ENCODE peak calls at places on chromosomes 3 and 15, in ten cellular contexts. One of them, this sample, is unnamed.

GRCh38 chr3:38125305-38126120 is 11.4 kb downstream of the ACAA1 start:
- DNase-seq in CD4-positive, alpha-beta memory T cell: no peak
- DNase-seq in H7: no peak
- DNase-seq in astrocyte of the spinal cord: no peak
- DNase-seq in hepatocyte: peak
- DNase-seq in bronchial epithelial cell: no peak
- DNase-seq in kidney: no peak
- DNase-seq in upper lobe of right lung: no peak
- DNase-seq in colonic mucosa: no peak
- DNase-seq in Peyer's patch: peak
- DNase-seq in this sample: no peak

GRCh38 chr3:67901681-67902080 is 247.3 kb upstream of the SUCLG2 start:
- DNase-seq in CD4-positive, alpha-beta memory T cell: no peak
- DNase-seq in H7: peak
- DNase-seq in astrocyte of the spinal cord: no peak
- DNase-seq in hepatocyte: peak
- DNase-seq in bronchial epithelial cell: no peak
- DNase-seq in kidney: no peak
- DNase-seq in upper lobe of right lung: no peak
- DNase-seq in colonic mucosa: no peak
- DNase-seq in Peyer's patch: no peak
- DNase-seq in this sample: no peak

GRCh38 chr3:40871411-40871810 is 327.9 kb upstream of the CTNNB1 start:
- DNase-seq in CD4-positive, alpha-beta memory T cell: no peak
- DNase-seq in H7: no peak
- DNase-seq in astrocyte of the spinal cord: no peak
- DNase-seq in hepatocyte: no peak
- DNase-seq in bronchial epithelial cell: no peak
- DNase-seq in kidney: no peak
- DNase-seq in upper lobe of right lung: no peak
- DNase-seq in colonic mucosa: no peak
- DNase-seq in Peyer's patch: no peak
- DNase-seq in this sample: no peak

GRCh38 chr3:158165730-158166129 is 55.8 kb downstream of the RSRC1 start:
- DNase-seq in CD4-positive, alpha-beta memory T cell: no peak
- DNase-seq in H7: no peak
- DNase-seq in astrocyte of the spinal cord: peak
- DNase-seq in hepatocyte: no peak
- DNase-seq in bronchial epithelial cell: no peak
- DNase-seq in kidney: no peak
- DNase-seq in upper lobe of right lung: no peak
- DNase-seq in colonic mucosa: no peak
- DNase-seq in Peyer's patch: no peak
- DNase-seq in this sample: no peak

GRCh38 chr3:15645740-15646490 is 44.4 kb downstream of the BTD start:
- DNase-seq in CD4-positive, alpha-beta memory T cell: no peak
- DNase-seq in H7: no peak
- DNase-seq in astrocyte of the spinal cord: peak
- DNase-seq in hepatocyte: peak
- DNase-seq in bronchial epithelial cell: peak
- DNase-seq in kidney: no peak
- DNase-seq in upper lobe of right lung: no peak
- DNase-seq in colonic mucosa: no peak
- DNase-seq in Peyer's patch: no peak
- DNase-seq in this sample: peak

GRCh38 chr15:84113919-84114318 is 121.7 kb upstream of the GOLGA6L4 start:
- DNase-seq in CD4-positive, alpha-beta memory T cell: no peak
- DNase-seq in H7: no peak
- DNase-seq in astrocyte of the spinal cord: no peak
- DNase-seq in hepatocyte: no peak
- DNase-seq in bronchial epithelial cell: no peak
- DNase-seq in kidney: no peak
- DNase-seq in upper lobe of right lung: no peak
- DNase-seq in colonic mucosa: no peak
- DNase-seq in Peyer's patch: no peak
- DNase-seq in this sample: no peak

GRCh38 chr15:74835312-74835823 is 7.6 kb downstream of the ULK3 start:
- DNase-seq in CD4-positive, alpha-beta memory T cell: no peak
- DNase-seq in H7: peak
- DNase-seq in astrocyte of the spinal cord: peak
- DNase-seq in hepatocyte: peak
- DNase-seq in bronchial epithelial cell: peak
- DNase-seq in kidney: no peak
- DNase-seq in upper lobe of right lung: peak
- DNase-seq in colonic mucosa: peak
- DNase-seq in Peyer's patch: peak
- DNase-seq in this sample: peak

GRCh38 chr3:195900426-195901355 is 7.7 kb downstream of the TNK2 start:
- DNase-seq in CD4-positive, alpha-beta memory T cell: no peak
- DNase-seq in H7: no peak
- DNase-seq in astrocyte of the spinal cord: peak
- DNase-seq in hepatocyte: peak
- DNase-seq in bronchial epithelial cell: peak
- DNase-seq in kidney: peak
- DNase-seq in upper lobe of right lung: peak
- DNase-seq in colonic mucosa: no peak
- DNase-seq in Peyer's patch: peak
- DNase-seq in this sample: peak

GRCh38 chr3:133455281-133455680 is 55.4 kb downstream of the BFSP2 start:
- DNase-seq in CD4-positive, alpha-beta memory T cell: no peak
- DNase-seq in H7: no peak
- DNase-seq in astrocyte of the spinal cord: no peak
- DNase-seq in hepatocyte: no peak
- DNase-seq in bronchial epithelial cell: no peak
- DNase-seq in kidney: no peak
- DNase-seq in upper lobe of right lung: no peak
- DNase-seq in colonic mucosa: no peak
- DNase-seq in Peyer's patch: no peak
- DNase-seq in this sample: no peak

DNA sequence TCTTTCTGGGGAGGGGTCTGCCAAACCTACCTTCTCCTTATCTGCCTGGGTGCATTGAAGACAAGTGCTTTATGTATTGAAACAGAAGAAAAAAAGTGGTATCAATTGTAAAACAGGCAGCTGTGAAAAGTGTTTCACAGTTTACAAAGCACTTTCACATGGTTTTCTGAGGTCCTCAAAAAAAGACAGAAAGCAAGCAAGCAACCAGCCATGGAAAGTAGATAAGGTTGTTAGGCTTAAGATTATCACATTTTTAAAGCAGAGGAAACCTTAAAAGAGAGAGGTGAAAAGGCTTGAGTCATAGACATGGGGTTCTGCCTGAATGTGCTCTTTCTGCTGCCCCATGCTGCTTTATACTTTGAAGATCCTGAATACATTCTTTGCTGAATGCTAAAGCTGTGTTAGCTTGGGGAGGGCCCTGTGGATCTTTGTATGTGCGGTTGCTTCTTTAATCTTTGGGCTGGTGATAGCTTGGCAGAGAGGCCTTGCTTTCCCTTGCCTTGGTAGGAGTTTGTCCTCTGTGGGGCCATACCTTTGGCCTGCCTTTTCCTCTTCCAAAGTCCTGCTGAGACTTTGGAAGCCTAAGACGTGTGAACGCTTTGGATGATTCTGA is 2.6 kb downstream of the SMAD3 start:
- DNase-seq in CD4-positive, alpha-beta memory T cell: no peak
- DNase-seq in H7: peak
- DNase-seq in astrocyte of the spinal cord: peak
- DNase-seq in hepatocyte: no peak
- DNase-seq in bronchial epithelial cell: no peak
- DNase-seq in kidney: no peak
- DNase-seq in upper lobe of right lung: no peak
- DNase-seq in colonic mucosa: no peak
- DNase-seq in Peyer's patch: peak
- DNase-seq in this sample: no peak
- H3K4me3 ChIP-seq in CD4-positive, alpha-beta memory T cell: peak
- H3K4me3 ChIP-seq in H7: peak
- H3K4me3 ChIP-seq in astrocyte of the spinal cord: peak
- H3K4me3 ChIP-seq in hepatocyte: peak
- H3K4me3 ChIP-seq in bronchial epithelial cell: peak
- H3K4me3 ChIP-seq in kidney: peak
- H3K4me3 ChIP-seq in upper lobe of right lung: peak
- H3K4me3 ChIP-seq in colonic mucosa: peak
- H3K4me3 ChIP-seq in Peyer's patch: peak
- H3K4me3 ChIP-seq in this sample: peak

GRCh38 chr15:92840149-92840548 is 60.0 kb upstream of the CHD2 start:
- DNase-seq in CD4-positive, alpha-beta memory T cell: no peak
- DNase-seq in H7: no peak
- DNase-seq in astrocyte of the spinal cord: no peak
- DNase-seq in hepatocyte: no peak
- DNase-seq in bronchial epithelial cell: peak
- DNase-seq in kidney: no peak
- DNase-seq in upper lobe of right lung: no peak
- DNase-seq in colonic mucosa: no peak
- DNase-seq in Peyer's patch: no peak
- DNase-seq in this sample: no peak

GRCh38 chr15:92846716-92847115 is 53.4 kb upstream of the CHD2 start:
- DNase-seq in CD4-positive, alpha-beta memory T cell: no peak
- DNase-seq in H7: no peak
- DNase-seq in astrocyte of the spinal cord: peak
- DNase-seq in hepatocyte: no peak
- DNase-seq in bronchial epithelial cell: no peak
- DNase-seq in kidney: no peak
- DNase-seq in upper lobe of right lung: no peak
- DNase-seq in colonic mucosa: no peak
- DNase-seq in Peyer's patch: no peak
- DNase-seq in this sample: no peak

GRCh38 chr15:92845109-92845508 is 55.0 kb upstream of the CHD2 start:
- DNase-seq in CD4-positive, alpha-beta memory T cell: no peak
- DNase-seq in H7: no peak
- DNase-seq in astrocyte of the spinal cord: peak
- DNase-seq in hepatocyte: peak
- DNase-seq in bronchial epithelial cell: peak
- DNase-seq in kidney: no peak
- DNase-seq in upper lobe of right lung: no peak
- DNase-seq in colonic mucosa: no peak
- DNase-seq in Peyer's patch: no peak
- DNase-seq in this sample: peak

GRCh38 chr15:92843326-92843725 is 56.8 kb upstream of the CHD2 start:
- DNase-seq in CD4-positive, alpha-beta memory T cell: no peak
- DNase-seq in H7: no peak
- DNase-seq in astrocyte of the spinal cord: no peak
- DNase-seq in hepatocyte: no peak
- DNase-seq in bronchial epithelial cell: no peak
- DNase-seq in kidney: no peak
- DNase-seq in upper lobe of right lung: no peak
- DNase-seq in colonic mucosa: no peak
- DNase-seq in Peyer's patch: no peak
- DNase-seq in this sample: no peak

GRCh38 chr15:92843819-92844218 is 56.3 kb upstream of the CHD2 start:
- DNase-seq in CD4-positive, alpha-beta memory T cell: peak
- DNase-seq in H7: no peak
- DNase-seq in astrocyte of the spinal cord: no peak
- DNase-seq in hepatocyte: no peak
- DNase-seq in bronchial epithelial cell: no peak
- DNase-seq in kidney: no peak
- DNase-seq in upper lobe of right lung: no peak
- DNase-seq in colonic mucosa: no peak
- DNase-seq in Peyer's patch: no peak
- DNase-seq in this sample: no peak
- H3K4me3 ChIP-seq in CD4-positive, alpha-beta memory T cell: no peak
- H3K4me3 ChIP-seq in H7: no peak
- H3K4me3 ChIP-seq in astrocyte of the spinal cord: no peak
- H3K4me3 ChIP-seq in hepatocyte: no peak
- H3K4me3 ChIP-seq in bronchial epithelial cell: no peak
- H3K4me3 ChIP-seq in kidney: no peak
- H3K4me3 ChIP-seq in upper lobe of right lung: no peak
- H3K4me3 ChIP-seq in colonic mucosa: no peak
- H3K4me3 ChIP-seq in Peyer's patch: no peak
- H3K4me3 ChIP-seq in this sample: no peak

DNA sequence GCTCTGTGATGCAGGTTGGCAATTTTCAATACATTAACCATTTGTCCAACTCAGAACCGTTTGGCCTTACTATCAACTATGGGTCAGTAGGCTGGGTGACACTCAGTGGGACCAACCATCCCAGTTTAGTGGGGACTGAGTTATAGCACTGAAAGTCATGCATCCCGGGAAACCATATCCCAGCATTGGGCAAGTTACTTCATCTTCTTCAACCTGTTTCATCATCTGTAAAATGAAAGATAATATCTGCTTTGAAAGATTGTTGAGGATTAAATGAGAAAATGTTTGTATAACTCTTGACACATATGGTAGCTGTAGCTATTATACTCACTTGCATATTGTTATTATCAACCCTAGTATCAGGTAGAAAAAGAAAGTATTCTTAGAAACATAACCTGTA is 11.9 kb downstream of the RAB27A start:
- DNase-seq in CD4-positive, alpha-beta memory T cell: no peak
- DNase-seq in H7: no peak
- DNase-seq in astrocyte of the spinal cord: no peak
- DNase-seq in hepatocyte: no peak
- DNase-seq in bronchial epithelial cell: no peak
- DNase-seq in kidney: no peak
- DNase-seq in upper lobe of right lung: no peak
- DNase-seq in colonic mucosa: no peak
- DNase-seq in Peyer's patch: no peak
- DNase-seq in this sample: no peak
- H3K4me3 ChIP-seq in CD4-positive, alpha-beta memory T cell: peak
- H3K4me3 ChIP-seq in H7: no peak
- H3K4me3 ChIP-seq in astrocyte of the spinal cord: no peak
- H3K4me3 ChIP-seq in hepatocyte: no peak
- H3K4me3 ChIP-seq in bronchial epithelial cell: no peak
- H3K4me3 ChIP-seq in kidney: no peak
- H3K4me3 ChIP-seq in upper lobe of right lung: no peak
- H3K4me3 ChIP-seq in colonic mucosa: no peak
- H3K4me3 ChIP-seq in Peyer's patch: no peak
- H3K4me3 ChIP-seq in this sample: no peak

GRCh38 chr15:85580914-85581313 is 200.5 kb downstream of the AKAP13 start:
- DNase-seq in CD4-positive, alpha-beta memory T cell: peak
- DNase-seq in H7: no peak
- DNase-seq in astrocyte of the spinal cord: no peak
- DNase-seq in hepatocyte: no peak
- DNase-seq in bronchial epithelial cell: no peak
- DNase-seq in kidney: no peak
- DNase-seq in upper lobe of right lung: peak
- DNase-seq in colonic mucosa: peak
- DNase-seq in Peyer's patch: peak
- DNase-seq in this sample: no peak

GRCh38 chr15:85583404-85584390 is 203.3 kb downstream of the AKAP13 start:
- DNase-seq in CD4-positive, alpha-beta memory T cell: peak
- DNase-seq in H7: no peak
- DNase-seq in astrocyte of the spinal cord: peak
- DNase-seq in hepatocyte: no peak
- DNase-seq in bronchial epithelial cell: peak
- DNase-seq in kidney: no peak
- DNase-seq in upper lobe of right lung: peak
- DNase-seq in colonic mucosa: peak
- DNase-seq in Peyer's patch: peak
- DNase-seq in this sample: no peak

GRCh38 chr15:85581495-85581894 is 201.1 kb downstream of the AKAP13 start:
- DNase-seq in CD4-positive, alpha-beta memory T cell: peak
- DNase-seq in H7: no peak
- DNase-seq in astrocyte of the spinal cord: no peak
- DNase-seq in hepatocyte: no peak
- DNase-seq in bronchial epithelial cell: no peak
- DNase-seq in kidney: peak
- DNase-seq in upper lobe of right lung: peak
- DNase-seq in colonic mucosa: peak
- DNase-seq in Peyer's patch: peak
- DNase-seq in this sample: peak

GRCh38 chr15:85582076-85582718 is 201.8 kb downstream of the AKAP13 start:
- DNase-seq in CD4-positive, alpha-beta memory T cell: peak
- DNase-seq in H7: no peak
- DNase-seq in astrocyte of the spinal cord: peak
- DNase-seq in hepatocyte: no peak
- DNase-seq in bronchial epithelial cell: peak
- DNase-seq in kidney: no peak
- DNase-seq in upper lobe of right lung: peak
- DNase-seq in colonic mucosa: peak
- DNase-seq in Peyer's patch: peak
- DNase-seq in this sample: peak

GRCh38 chr15:85582719-85583089 is 202.3 kb downstream of the AKAP13 start:
- DNase-seq in CD4-positive, alpha-beta memory T cell: peak
- DNase-seq in H7: no peak
- DNase-seq in astrocyte of the spinal cord: no peak
- DNase-seq in hepatocyte: peak
- DNase-seq in bronchial epithelial cell: no peak
- DNase-seq in kidney: peak
- DNase-seq in upper lobe of right lung: peak
- DNase-seq in colonic mucosa: peak
- DNase-seq in Peyer's patch: peak
- DNase-seq in this sample: no peak
- H3K4me3 ChIP-seq in CD4-positive, alpha-beta memory T cell: peak
- H3K4me3 ChIP-seq in H7: no peak
- H3K4me3 ChIP-seq in astrocyte of the spinal cord: no peak
- H3K4me3 ChIP-seq in hepatocyte: no peak
- H3K4me3 ChIP-seq in bronchial epithelial cell: no peak
- H3K4me3 ChIP-seq in kidney: peak
- H3K4me3 ChIP-seq in upper lobe of right lung: peak
- H3K4me3 ChIP-seq in colonic mucosa: peak
- H3K4me3 ChIP-seq in Peyer's patch: peak
- H3K4me3 ChIP-seq in this sample: peak

This sample was measured in fibroblast of pulmonary artery.